ENCODE peak calls at places on chromosomes 5 and 9, in nine cellular contexts. P is cardiac muscle cell; E is AG04450; X is SJSA1; U is IMR-90; M is fibroblast of lung; F is MM.1S; N is CD8-positive, alpha-beta T cell; S is brain microvascular endothelial cell. G is an unnamed sample.

GRCh38 chr9:15191358-15191757 is 115.7 kb downstream of the TTC39B start:
- DNase-seq in P (no peak), F (peak; percentile 19), U (no peak), N (no peak), M (no peak), S (no peak), E (no peak), X (no peak), G (no peak)

GRCh38 chr5:103373576-103374472 is 115.3 kb downstream of the MACIR start:
- DNase-seq in P (no peak), E (no peak), U (no peak), F (no peak), M (no peak), N (no peak), X (no peak), S (no peak), G (no peak)

GRCh38 chr5:10446490-10446889 is 4.8 kb downstream of the ROPN1L start:
- DNase-seq in M (no peak), U (no peak), S (no peak), N (no peak), P (no peak), F (no peak), E (no peak), X (no peak), G (no peak)

GRCh38 chr5:158797498-158797845 is 302.2 kb downstream of the EBF1 start:
- DNase-seq in X (no peak), S (no peak), E (no peak), M (no peak), U (no peak), F (no peak), N (no peak), P (no peak), G (no peak)

GRCh38 chr9:136840877-136841645 is 1.2 kb upstream of the AJM1 start:
- DNase-seq in P (peak; percentile 63), M (peak; percentile 58), E (peak; percentile 38), X (no peak), F (no peak), N (no peak), U (peak; percentile 62), S (no peak), G (no peak)

GRCh38 chr5:134226441-134227192 is 744 bp upstream of the PPP2CA start:
- DNase-seq in S (no peak), X (no peak), E (no peak), M (peak; percentile 36), F (peak; percentile 90), P (no peak), N (peak; percentile 73), U (peak; percentile 54), G (no peak)

GRCh38 chr9:4762889-4763521 is 22.0 kb upstream of the AK3 start:
- DNase-seq in S (peak; percentile 20), N (no peak), E (no peak), F (no peak), P (peak; percentile 49), M (peak; percentile 32), U (no peak), X (no peak), G (no peak)

GRCh38 chr5:169302491-169303118 is 1.7 kb upstream of the SLIT3 start:
- DNase-seq in F (peak; percentile 74), S (peak; percentile 74), N (no peak), M (peak; percentile 70), X (peak; percentile 88), E (peak; percentile 55), U (peak; percentile 73), P (peak; percentile 91), G (no peak)

GRCh38 chr5:126686451-126687126 is 85.8 kb downstream of the PHAX start:
- DNase-seq in X (peak; percentile 39), E (no peak), S (no peak), M (no peak), F (no peak), N (no peak), U (no peak), P (no peak), G (no peak)

GRCh38 chr5:82335807-82336206 is 57.7 kb upstream of the RPS23 start:
- DNase-seq in X (no peak), P (peak; percentile 23), E (no peak), M (peak; percentile 76), F (no peak), N (no peak), S (peak; percentile 71), U (peak; percentile 69), G (peak; percentile 41)

DNA sequence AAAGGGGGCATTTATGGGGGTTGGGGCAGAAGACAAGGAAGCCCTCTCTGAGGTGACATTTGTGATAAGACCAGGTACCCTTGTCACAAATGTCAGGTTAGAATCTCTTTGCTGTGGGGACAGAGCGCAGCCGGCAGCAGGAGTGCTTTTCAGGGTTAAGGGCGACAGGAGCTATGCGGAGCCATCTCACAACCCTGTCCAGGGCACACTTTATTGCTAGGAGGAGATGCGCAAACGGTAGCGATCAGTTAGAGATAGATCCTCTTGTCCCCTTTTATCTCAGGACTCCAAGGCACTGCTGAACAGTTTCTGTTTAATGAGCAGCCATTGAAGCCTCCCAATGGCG is 438 bp upstream of the LAMC3 start:
- DNase-seq in U (no peak), M (no peak), X (no peak), E (no peak), S (no peak), P (no peak), N (no peak), F (no peak), G (no peak)
- H3K4me3 ChIP-seq in U (peak overlapping the region; percentile 16), M (no peak overlapping the region), X (no peak overlapping the region), E (peak overlapping the region; percentile 13), S (no peak overlapping the region), P (peak overlapping the region; percentile 20), N (no peak overlapping the region), F (no peak overlapping the region), G (peak overlapping the region; percentile 63)

GRCh38 chr5:157542282-157542966 is 33.2 kb downstream of the ADAM19 start:
- DNase-seq in M (no peak), S (no peak), F (no peak), U (no peak), N (no peak), E (no peak), X (no peak), P (no peak), G (no peak)

GRCh38 chr5:157545911-157546310 is 29.7 kb downstream of the ADAM19 start:
- DNase-seq in E (no peak), F (no peak), S (no peak), U (no peak), P (no peak), N (no peak), X (no peak), M (no peak), G (no peak)

GRCh38 chr5:157546456-157547100 is 29.0 kb downstream of the ADAM19 start:
- DNase-seq in X (no peak), U (peak; percentile 65), E (no peak), M (peak; percentile 78), F (no peak), N (no peak), S (no peak), P (peak; percentile 87), G (no peak)

GRCh38 chr5:157543825-157544622 is 31.6 kb downstream of the ADAM19 start:
- DNase-seq in E (peak; percentile 75), P (peak; percentile 83), U (peak; percentile 87), S (peak; percentile 80), N (no peak), X (no peak), F (no peak), M (peak; percentile 78), G (no peak)

GRCh38 chr5:157544623-157544989 is 31.0 kb downstream of the ADAM19 start:
- DNase-seq in E (no peak), S (no peak), M (no peak), F (no peak), N (no peak), X (no peak), P (no peak), U (no peak), G (no peak)
- H3K27ac ChIP-seq in E (peak overlapping the region; percentile 92), S (peak overlapping the region; percentile 85), M (peak overlapping the region; percentile 67), F (no peak overlapping the region), N (no peak overlapping the region), X (no peak overlapping the region), P (no peak overlapping the region), U (peak overlapping the region; percentile 87), G (no peak overlapping the region)

GRCh38 chr9:123863164-123863855 is 66.6 kb downstream of the DENND1A start:
- DNase-seq in M (no peak), N (no peak), S (no peak), P (peak; percentile 87), F (no peak), U (no peak), X (no peak), E (no peak), G (no peak)
- H3K4me3 ChIP-seq in M (no peak overlapping the region), N (no peak overlapping the region), S (no peak overlapping the region), P (no peak overlapping the region), F (no peak overlapping the region), U (no peak overlapping the region), X (no peak overlapping the region), E (no peak overlapping the region), G (no peak overlapping the region)

GRCh38 chr9:87465791-87466190 is 31.9 kb upstream of the DAPK1 start:
- DNase-seq in X (no peak), U (no peak), P (no peak), M (no peak), F (no peak), S (no peak), N (no peak), E (no peak), G (no peak)

GRCh38 chr9:87469833-87470465 is 27.7 kb upstream of the DAPK1 start:
- DNase-seq in F (no peak), E (no peak), X (no peak), M (no peak), N (no peak), S (no peak), U (no peak), P (no peak), G (no peak)

GRCh38 chr9:87464992-87465378 is 32.7 kb upstream of the DAPK1 start:
- DNase-seq in X (no peak), N (no peak), U (no peak), S (no peak), P (no peak), E (no peak), M (no peak), F (no peak), G (no peak)

GRCh38 chr9:87467187-87467586 is 30.5 kb upstream of the DAPK1 start:
- DNase-seq in E (no peak), U (no peak), P (no peak), X (no peak), F (no peak), S (no peak), M (no peak), N (no peak), G (no peak)

DNA sequence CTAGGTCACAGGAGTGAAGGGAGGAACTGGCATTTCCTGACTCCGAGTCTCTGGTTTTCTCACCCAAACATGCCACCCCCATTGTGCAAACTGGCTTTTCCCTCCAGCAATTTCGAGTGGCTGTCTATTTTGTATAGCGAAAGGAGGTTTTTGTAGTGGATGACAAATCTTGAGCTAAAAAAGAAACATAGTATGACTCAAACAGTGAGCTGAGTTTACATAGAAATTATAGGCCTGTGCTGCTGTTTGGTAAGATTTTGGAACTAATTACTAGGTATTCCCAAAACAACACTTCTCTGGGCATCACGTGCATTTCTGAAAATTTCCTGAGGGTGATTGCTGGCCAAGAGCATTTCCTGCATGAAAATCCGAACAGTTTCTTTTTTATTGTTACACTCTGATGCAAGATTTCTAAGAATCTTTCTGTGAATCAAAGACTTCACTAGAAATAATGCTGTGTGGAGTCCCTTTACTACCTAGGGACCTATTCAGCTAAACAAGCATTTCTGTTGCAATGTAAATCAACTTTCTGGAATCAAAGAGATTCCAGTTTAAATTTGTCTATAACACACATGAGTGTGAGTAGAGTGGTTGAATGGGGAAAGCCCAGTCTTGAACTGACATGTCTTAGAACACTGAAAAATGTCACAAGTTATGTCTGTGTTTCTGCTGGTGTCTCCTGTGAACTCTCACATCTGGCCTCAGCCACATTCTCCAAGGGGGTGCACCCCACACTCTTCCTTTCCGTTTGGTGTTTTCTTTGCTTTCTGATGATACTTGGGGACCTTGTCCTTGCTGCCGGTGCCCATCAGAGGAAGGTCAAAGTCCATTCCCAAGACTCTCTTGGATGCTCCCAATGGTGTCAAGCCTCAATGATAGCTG is 33.3 kb upstream of the DAPK1 start:
- DNase-seq in X (peak; percentile 61), M (peak; percentile 9), S (no peak), F (no peak), E (no peak), N (no peak), P (peak; percentile 68), U (no peak), G (no peak)
- H3K27ac ChIP-seq in X (peak overlapping the region; percentile 36), M (no peak overlapping the region), S (no peak overlapping the region), F (peak overlapping the region; percentile 0), E (no peak overlapping the region), N (no peak overlapping the region), P (no peak overlapping the region), U (no peak overlapping the region), G (no peak overlapping the region)

G was measured in thoracic aorta.